ENCODE peak calls at places on chromosomes 2 and 18, in eight cellular contexts. N, I, D, L, T, H, M and R are unnamed samples.

GRCh38 chr2:30398488-30398887 is 48.6 kb upstream of the LCLAT1 start:
- DNase-seq in N (no peak), I (peak), D (no peak), L (peak), T (no peak), H (no peak), M (no peak), R (no peak)

GRCh38 chr18:72187956-72188355 is 356.2 kb downstream of the CBLN2 start:
- DNase-seq in N (no peak), I (no peak), D (no peak), L (peak), T (no peak), H (no peak), M (no peak), R (no peak)

GRCh38 chr2:24164416-24164973 is 10.4 kb upstream of the FAM228A start:
- DNase-seq in N (peak), I (peak), D (no peak), L (no peak), T (no peak), H (no peak), M (peak), R (no peak)

GRCh38 chr18:22412502-22412901 is 5.2 kb downstream of the CTAGE1 start:
- DNase-seq in N (no peak), I (no peak), D (no peak), L (no peak), T (no peak), H (no peak), M (no peak), R (no peak)

GRCh38 chr2:84957771-84958134 is 13.2 kb upstream of the KCMF1 start:
- DNase-seq in N (no peak), I (no peak), D (no peak), L (no peak), T (no peak), H (no peak), M (no peak), R (no peak)

GRCh38 chr2:8496617-8497016 is 185.2 kb upstream of the ID2 start:
- DNase-seq in N (no peak), I (no peak), D (no peak), L (no peak), T (no peak), H (no peak), M (no peak), R (no peak)

GRCh38 chr18:27120246-27120645 is 64.9 kb downstream of the CHST9 start:
- DNase-seq in N (no peak), I (no peak), D (no peak), L (no peak), T (no peak), H (no peak), M (no peak), R (no peak)

GRCh38 chr2:28344756-28345291 is 47.8 kb upstream of the FOSL2 start:
- DNase-seq in N (no peak), I (no peak), D (no peak), L (no peak), T (no peak), H (no peak), M (no peak), R (no peak)

GRCh38 chr2:128594273-128594910 is 275.7 kb upstream of the HS6ST1 start:
- DNase-seq in N (no peak), I (no peak), D (no peak), L (no peak), T (no peak), H (no peak), M (no peak), R (no peak)

GRCh38 chr2:62046141-62046540 is 140.7 kb downstream of the COMMD1 start:
- DNase-seq in N (no peak), I (no peak), D (no peak), L (no peak), T (no peak), H (no peak), M (no peak), R (no peak)

GRCh38 chr2:3595985-3596384 is 1.1 kb downstream of the COLEC11 start:
- DNase-seq in N (no peak), I (no peak), D (no peak), L (no peak), T (no peak), H (no peak), M (no peak), R (no peak)

GRCh38 chr18:79988925-79989361 is 580 bp upstream of the TXNL4A start:
- DNase-seq in N (no peak), I (peak), D (no peak), L (no peak), T (no peak), H (no peak), M (no peak), R (no peak)

GRCh38 chr2:178142274-178143065 is 30.2 kb downstream of the RBM45 start:
- DNase-seq in N (no peak), I (peak), D (no peak), L (peak), T (no peak), H (no peak), M (no peak), R (no peak)

GRCh38 chr2:113342650-113343049 is 63.9 kb upstream of the PAX8 start:
- DNase-seq in N (no peak), I (no peak), D (no peak), L (no peak), T (no peak), H (no peak), M (no peak), R (no peak)

GRCh38 chr2:174970092-174970491 is 35.1 kb downstream of the CHN1 start:
- DNase-seq in N (no peak), I (peak), D (no peak), L (peak), T (no peak), H (no peak), M (no peak), R (no peak)

GRCh38 chr2:191245869-191246531 is 796 bp downstream of the MYO1B start:
- DNase-seq in N (no peak), I (peak), D (no peak), L (peak), T (peak), H (peak), M (peak), R (no peak)

GRCh38 chr2:161905389-161906046 is 168.5 kb downstream of the DPP4 start:
- DNase-seq in N (no peak), I (peak), D (no peak), L (peak), T (peak), H (no peak), M (no peak), R (peak)

GRCh38 chr2:88874063-88874657 is 182.7 kb downstream of the RPIA start:
- DNase-seq in N (peak), I (peak), D (peak), L (peak), T (peak), H (peak), M (no peak), R (peak)

GRCh38 chr2:182366625-182367024 is 60.2 kb downstream of the PDE1A start:
- DNase-seq in N (no peak), I (peak), D (no peak), L (no peak), T (peak), H (no peak), M (no peak), R (no peak)

GRCh38 chr2:83957001-83957400 is 502.1 kb downstream of the SUCLG1 start:
- DNase-seq in N (no peak), I (no peak), D (no peak), L (no peak), T (no peak), H (no peak), M (no peak), R (no peak)

GRCh38 chr2:26178246-26178645 is 5.4 kb downstream of the GAREM2 start:
- DNase-seq in N (no peak), I (no peak), D (no peak), L (no peak), T (no peak), H (no peak), M (no peak), R (no peak)

GRCh38 chr2:109129921-109130725 is 1.1 kb downstream of the SH3RF3 start:
- DNase-seq in N (peak), I (no peak), D (no peak), L (no peak), T (no peak), H (no peak), M (no peak), R (no peak)

GRCh38 chr2:61460168-61460567 is 10.7 kb downstream of the USP34 start:
- DNase-seq in N (no peak), I (no peak), D (no peak), L (peak), T (no peak), H (peak), M (no peak), R (no peak)

GRCh38 chr2:166067204-166067603 is 60.6 kb downstream of the SCN1A start:
- DNase-seq in N (no peak), I (no peak), D (no peak), L (no peak), T (no peak), H (no peak), M (no peak), R (no peak)

GRCh38 chr2:73414651-73415050 is 29.0 kb downstream of the ALMS1 start:
- DNase-seq in N (no peak), I (no peak), D (no peak), L (no peak), T (no peak), H (no peak), M (no peak), R (no peak)

GRCh38 chr2:79040967-79041582 is 15.6 kb downstream of the REG3G start:
- DNase-seq in N (no peak), I (peak), D (no peak), L (peak), T (peak), H (no peak), M (no peak), R (peak)